ENCODE peak calls at places on chromosome 6, in four cellular contexts. One of them, this sample, is unnamed.
A peak's percentile ranks its signal among the peaks of the same experiment; 100 is the strongest.

GRCh38 chr6:167163476-167164011 is 5.8 kb upstream of the GPR31 start:
- DNase-seq in ascending aorta: no peak
- DNase-seq in transverse colon: no peak
- DNase-seq in lung: no peak
- DNase-seq in this sample: peak; percentile 84

GRCh38 chr6:28980797-28981390 is 24.2 kb downstream of the ZNF311 start:
- DNase-seq in ascending aorta: peak; percentile 83
- DNase-seq in transverse colon: peak; percentile 56
- DNase-seq in lung: peak; percentile 43
- DNase-seq in this sample: no peak

GRCh38 chr6:82568290-82568993 is 204.8 kb downstream of the TPBG start:
- DNase-seq in ascending aorta: no peak
- DNase-seq in transverse colon: no peak
- DNase-seq in lung: no peak
- DNase-seq in this sample: no peak

GRCh38 chr6:28812778-28813569 is 110.8 kb downstream of the TRIM27 start:
- DNase-seq in ascending aorta: no peak
- DNase-seq in transverse colon: no peak
- DNase-seq in lung: no peak
- DNase-seq in this sample: no peak

GRCh38 chr6:85419046-85419759 is 30.7 kb upstream of the NT5E start:
- DNase-seq in ascending aorta: no peak
- DNase-seq in transverse colon: no peak
- DNase-seq in lung: no peak
- DNase-seq in this sample: no peak

GRCh38 chr6:134257516-134257915 is 60.4 kb downstream of the SGK1 start:
- DNase-seq in ascending aorta: no peak
- DNase-seq in lung: no peak
- DNase-seq in transverse colon: no peak
- DNase-seq in this sample: no peak

GRCh38 chr6:105726902-105727655 is 324.2 kb upstream of the PREP start:
- DNase-seq in transverse colon: no peak
- DNase-seq in lung: no peak
- DNase-seq in ascending aorta: no peak
- DNase-seq in this sample: no peak

GRCh38 chr6:148518371-148519156 is 175.9 kb downstream of the SASH1 start:
- DNase-seq in lung: no peak
- DNase-seq in transverse colon: no peak
- DNase-seq in ascending aorta: peak; percentile 66
- DNase-seq in this sample: no peak

GRCh38 chr6:40409716-40410397 is 177.3 kb downstream of the LRFN2 start:
- DNase-seq in ascending aorta: no peak
- DNase-seq in transverse colon: no peak
- DNase-seq in lung: no peak
- DNase-seq in this sample: no peak

GRCh38 chr6:31530659-31531058 is 1.9 kb downstream of the MCCD1 start:
- DNase-seq in transverse colon: no peak
- DNase-seq in lung: no peak
- DNase-seq in ascending aorta: no peak
- DNase-seq in this sample: no peak

GRCh38 chr6:40312213-40313015 is 274.8 kb downstream of the LRFN2 start:
- DNase-seq in lung: no peak
- DNase-seq in transverse colon: no peak
- DNase-seq in ascending aorta: no peak
- DNase-seq in this sample: no peak

GRCh38 chr6:130848945-130849344 is 21.7 kb downstream of the SMLR1 start:
- DNase-seq in lung: no peak
- DNase-seq in transverse colon: no peak
- DNase-seq in ascending aorta: no peak
- DNase-seq in this sample: no peak

GRCh38 chr6:10310826-10311225 is 104.0 kb downstream of the TFAP2A start:
- DNase-seq in ascending aorta: no peak
- DNase-seq in lung: no peak
- DNase-seq in transverse colon: no peak
- DNase-seq in this sample: no peak

GRCh38 chr6:167806061-167806700 is 20.5 kb upstream of the AFDN start:
- DNase-seq in lung: no peak
- DNase-seq in transverse colon: peak; percentile 55
- DNase-seq in ascending aorta: no peak
- DNase-seq in this sample: no peak

GRCh38 chr6:75349262-75349984 is 64.8 kb upstream of the TMEM30A start:
- DNase-seq in transverse colon: no peak
- DNase-seq in ascending aorta: no peak
- DNase-seq in lung: no peak
- DNase-seq in this sample: no peak

GRCh38 chr6:24936641-24937317 is 1.0 kb upstream of the RIPOR2 start:
- DNase-seq in ascending aorta: no peak
- DNase-seq in transverse colon: no peak
- DNase-seq in lung: no peak
- DNase-seq in this sample: no peak

GRCh38 chr6:110125361-110125760 is 54.1 kb downstream of the WASF1 start:
- DNase-seq in transverse colon: no peak
- DNase-seq in lung: no peak
- DNase-seq in ascending aorta: no peak
- DNase-seq in this sample: no peak

GRCh38 chr6:158396136-158396535 is 83.9 kb downstream of the TULP4 start:
- DNase-seq in transverse colon: no peak
- DNase-seq in ascending aorta: no peak
- DNase-seq in lung: no peak
- DNase-seq in this sample: no peak

GRCh38 chr6:18183736-18184135 is 28.5 kb downstream of the KDM1B start:
- DNase-seq in lung: no peak
- DNase-seq in transverse colon: no peak
- DNase-seq in ascending aorta: no peak
- DNase-seq in this sample: no peak

GRCh38 chr6:22807818-22808217 is 238.5 kb downstream of the HDGFL1 start:
- DNase-seq in transverse colon: no peak
- DNase-seq in ascending aorta: no peak
- DNase-seq in lung: no peak
- DNase-seq in this sample: no peak

GRCh38 chr6:148342146-148343027 is at the start of gene SASH1:
- DNase-seq in transverse colon: peak; percentile 71
- DNase-seq in ascending aorta: peak; percentile 82
- DNase-seq in lung: peak; percentile 58
- DNase-seq in this sample: peak; percentile 86

GRCh38 chr6:81696505-81696904 is 56.0 kb downstream of the TENT5A start:
- DNase-seq in ascending aorta: no peak
- DNase-seq in transverse colon: no peak
- DNase-seq in lung: no peak
- DNase-seq in this sample: peak; percentile 1

GRCh38 chr6:105569706-105570105 is 166.8 kb upstream of the PREP start:
- DNase-seq in ascending aorta: no peak
- DNase-seq in transverse colon: no peak
- DNase-seq in lung: no peak
- DNase-seq in this sample: no peak

GRCh38 chr6:137297887-137298286 is 78.7 kb upstream of the IFNGR1 start:
- DNase-seq in ascending aorta: no peak
- DNase-seq in transverse colon: peak; percentile 11
- DNase-seq in lung: no peak
- DNase-seq in this sample: peak; percentile 88

GRCh38 chr6:56393615-56394612 is 146.5 kb upstream of the COL21A1 start:
- DNase-seq in transverse colon: no peak
- DNase-seq in ascending aorta: no peak
- DNase-seq in lung: no peak
- DNase-seq in this sample: no peak

GRCh38 chr6:30615219-30615957 is 1.7 kb downstream of the PPP1R10 start:
- DNase-seq in lung: peak; percentile 55
- DNase-seq in ascending aorta: no peak
- DNase-seq in transverse colon: peak; percentile 41
- DNase-seq in this sample: peak; percentile 74

GRCh38 chr6:31142356-31142755 is 3.5 kb upstream of the PSORS1C2 start:
- DNase-seq in lung: no peak
- DNase-seq in transverse colon: no peak
- DNase-seq in ascending aorta: no peak
- DNase-seq in this sample: no peak

GRCh38 chr6:152110878-152111820 is 303.7 kb downstream of the ESR1 start:
- DNase-seq in lung: no peak
- DNase-seq in ascending aorta: no peak
- DNase-seq in transverse colon: no peak
- DNase-seq in this sample: no peak

GRCh38 chr6:166318227-166318626 is 10.0 kb upstream of the PRR18 start:
- DNase-seq in ascending aorta: no peak
- DNase-seq in lung: no peak
- DNase-seq in transverse colon: no peak
- DNase-seq in this sample: no peak

GRCh38 chr6:3616565-3617176 is 134.8 kb downstream of the PXDC1 start:
- DNase-seq in transverse colon: no peak
- DNase-seq in lung: no peak
- DNase-seq in ascending aorta: peak; percentile 41
- DNase-seq in this sample: no peak

GRCh38 chr6:31060162-31060561 is 49.9 kb downstream of the MUC22 start:
- DNase-seq in transverse colon: no peak
- DNase-seq in ascending aorta: no peak
- DNase-seq in lung: no peak
- DNase-seq in this sample: no peak

GRCh38 chr6:159989882-159990480 is 21.1 kb downstream of the IGF2R start:
- DNase-seq in ascending aorta: no peak
- DNase-seq in lung: no peak
- DNase-seq in transverse colon: no peak
- DNase-seq in this sample: no peak

GRCh38 chr6:111588366-111588765 is 17.3 kb downstream of the TRAF3IP2 start:
- DNase-seq in lung: no peak
- DNase-seq in ascending aorta: no peak
- DNase-seq in transverse colon: no peak
- DNase-seq in this sample: no peak
- H3K4me1 ChIP-seq in lung: peaks cover 14% of the 10 kb centered on the region
- H3K4me1 ChIP-seq in ascending aorta: peaks cover 14% of the 10 kb centered on the region
- H3K4me1 ChIP-seq in transverse colon: peaks cover 22% of the 10 kb centered on the region
- H3K4me1 ChIP-seq in this sample: no peaks in the 10 kb centered on the region

GRCh38 chr6:50718566-50718965 is 5.2 kb downstream of the TFAP2D start:
- DNase-seq in ascending aorta: no peak
- DNase-seq in lung: no peak
- DNase-seq in transverse colon: no peak
- DNase-seq in this sample: no peak

GRCh38 chr6:50713977-50714486 is 706 bp downstream of the TFAP2D start:
- DNase-seq in lung: no peak
- DNase-seq in transverse colon: no peak
- DNase-seq in ascending aorta: no peak
- DNase-seq in this sample: no peak

GRCh38 chr6:50718058-50718457 is 4.7 kb downstream of the TFAP2D start:
- DNase-seq in transverse colon: no peak
- DNase-seq in lung: no peak
- DNase-seq in ascending aorta: no peak
- DNase-seq in this sample: no peak

GRCh38 chr6:50714487-50715379 is 1.4 kb downstream of the TFAP2D start:
- DNase-seq in lung: no peak
- DNase-seq in ascending aorta: no peak
- DNase-seq in transverse colon: no peak
- DNase-seq in this sample: no peak

GRCh38 chr6:50716887-50717509 is 3.7 kb downstream of the TFAP2D start:
- DNase-seq in transverse colon: no peak
- DNase-seq in lung: no peak
- DNase-seq in ascending aorta: no peak
- DNase-seq in this sample: no peak
- H3K4me1 ChIP-seq in transverse colon: no peaks in the 10 kb centered on the region
- H3K4me1 ChIP-seq in lung: no peaks in the 10 kb centered on the region
- H3K4me1 ChIP-seq in ascending aorta: no peaks in the 10 kb centered on the region
- H3K4me1 ChIP-seq in this sample: no peaks in the 10 kb centered on the region

GRCh38 chr6:44228836-44229235 is 5.4 kb downstream of the SLC29A1 start:
- DNase-seq in transverse colon: no peak
- DNase-seq in ascending aorta: peak; percentile 42
- DNase-seq in lung: no peak
- DNase-seq in this sample: no peak
- H3K4me1 ChIP-seq in transverse colon: peaks cover 39% of the 10 kb centered on the region
- H3K4me1 ChIP-seq in ascending aorta: peaks cover 42% of the 10 kb centered on the region
- H3K4me1 ChIP-seq in lung: peaks cover 16% of the 10 kb centered on the region
- H3K4me1 ChIP-seq in this sample: peaks cover 23% of the 10 kb centered on the region

DNA sequence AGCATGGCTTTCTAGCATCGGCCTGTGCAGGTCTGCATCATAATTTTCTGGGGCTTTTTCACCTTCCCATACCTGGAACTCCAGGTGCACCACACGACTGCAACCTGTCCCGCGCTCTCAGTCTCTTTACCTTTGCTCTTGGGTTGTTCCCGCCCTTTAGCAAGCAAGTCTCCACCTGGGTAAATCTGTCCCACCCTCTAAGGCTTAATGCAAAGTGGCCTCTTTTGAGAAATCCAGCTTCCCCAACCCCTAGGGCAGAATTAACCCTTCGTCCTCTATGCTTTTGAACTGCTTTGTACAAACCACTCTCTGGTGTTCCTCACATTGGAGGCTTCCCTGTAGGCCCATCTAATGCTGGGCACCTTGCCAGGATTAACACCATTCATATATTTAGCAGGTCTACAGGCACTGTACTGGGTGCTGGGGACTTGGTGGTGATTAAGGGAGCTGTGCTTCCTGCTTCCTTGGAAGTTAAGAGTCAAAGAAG is 2.8 kb downstream of the ITPR3 start:
- DNase-seq in lung: no peak
- DNase-seq in transverse colon: peak; percentile 62
- DNase-seq in ascending aorta: no peak
- DNase-seq in this sample: no peak
- H3K4me1 ChIP-seq in lung: peaks cover 16% of the 10 kb centered on the region
- H3K4me1 ChIP-seq in transverse colon: peaks cover 61% of the 10 kb centered on the region
- H3K4me1 ChIP-seq in ascending aorta: peaks cover 13% of the 10 kb centered on the region
- H3K4me1 ChIP-seq in this sample: peaks cover 22% of the 10 kb centered on the region

GRCh38 chr6:163532526-163533078 is 118.1 kb downstream of the QKI start:
- DNase-seq in ascending aorta: no peak
- DNase-seq in transverse colon: no peak
- DNase-seq in lung: no peak
- DNase-seq in this sample: no peak

GRCh38 chr6:163529605-163530004 is 115.1 kb downstream of the QKI start:
- DNase-seq in lung: no peak
- DNase-seq in ascending aorta: no peak
- DNase-seq in transverse colon: no peak
- DNase-seq in this sample: no peak

GRCh38 chr6:163533443-163533842 is 118.9 kb downstream of the QKI start:
- DNase-seq in ascending aorta: no peak
- DNase-seq in lung: no peak
- DNase-seq in transverse colon: no peak
- DNase-seq in this sample: no peak

GRCh38 chr6:163530406-163530805 is 115.9 kb downstream of the QKI start:
- DNase-seq in ascending aorta: no peak
- DNase-seq in lung: no peak
- DNase-seq in transverse colon: no peak
- DNase-seq in this sample: no peak

DNA sequence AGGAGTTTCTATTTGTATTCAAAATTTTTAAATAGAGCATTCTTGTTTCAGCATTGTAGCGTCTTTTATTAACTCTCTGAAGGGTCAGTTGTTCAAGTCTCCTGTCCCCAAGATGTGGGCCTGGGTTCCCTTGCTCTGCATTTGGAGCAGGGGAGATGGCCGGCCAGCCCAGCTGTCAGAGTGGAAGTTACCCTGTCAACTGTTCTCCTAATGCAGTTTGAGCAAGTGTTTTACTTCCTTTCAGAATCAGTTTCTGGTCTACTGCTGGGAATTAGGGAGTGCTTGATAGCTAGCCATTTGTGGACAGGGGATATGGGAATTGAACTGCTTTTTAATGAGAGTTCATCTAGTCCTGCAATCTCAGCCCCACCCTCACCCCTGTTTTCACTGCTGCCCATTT is 116.6 kb downstream of the QKI start:
- DNase-seq in transverse colon: no peak
- DNase-seq in lung: no peak
- DNase-seq in ascending aorta: no peak
- DNase-seq in this sample: no peak
- H3K4me1 ChIP-seq in transverse colon: peaks cover 17% of the 10 kb centered on the region
- H3K4me1 ChIP-seq in lung: peaks cover 6% of the 10 kb centered on the region
- H3K4me1 ChIP-seq in ascending aorta: peaks cover 5% of the 10 kb centered on the region
- H3K4me1 ChIP-seq in this sample: no peaks in the 10 kb centered on the region

GRCh38 chr6:108156938-108157233 is 8.9 kb upstream of the NR2E1 start:
- DNase-seq in lung: no peak
- DNase-seq in transverse colon: no peak
- DNase-seq in ascending aorta: peak; percentile 7
- DNase-seq in this sample: no peak
- H3K4me1 ChIP-seq in lung: peaks cover 12% of the 10 kb centered on the region
- H3K4me1 ChIP-seq in transverse colon: peaks cover 12% of the 10 kb centered on the region
- H3K4me1 ChIP-seq in ascending aorta: peaks cover 4% of the 10 kb centered on the region
- H3K4me1 ChIP-seq in this sample: peaks cover 3% of the 10 kb centered on the region

This sample was measured in NT2/D1.